ENCODE peak calls at places on chromosomes 2 and 18, in nine cellular contexts. B is fibroblast of mammary gland; Z is cardiac muscle cell; Y is GM23338; A is nephron progenitor cell; K is CD8-positive, alpha-beta T cell; J is cardiac fibroblast; T is colonic mucosa; N is progenitor cell of endocrine pancreas. I is an unnamed sample.

GRCh38 chr2:55247025-55247424 is 14.5 kb downstream of the RPS27A start:
- DNase-seq in B (no peak), Z (no peak), Y (no peak), A (no peak), K (no peak), J (no peak), T (no peak), N (no peak), I (no peak)

GRCh38 chr2:208204166-208204565 is 14.3 kb upstream of the C2orf80 start:
- DNase-seq in B (no peak), Z (no peak), Y (no peak), A (no peak), K (no peak), J (no peak), T (no peak), N (no peak), I (no peak)

GRCh38 chr2:86791574-86791973 is 861 bp upstream of the CD8A start:
- DNase-seq in B (no peak), Z (no peak), Y (peak; percentile 43), A (peak; percentile 36), K (no peak), J (no peak), T (no peak), N (no peak), I (no peak)

GRCh38 chr2:109313343-109313742 is 184.3 kb downstream of the SH3RF3 start:
- DNase-seq in B (no peak), Z (no peak), Y (no peak), A (no peak), K (no peak), J (no peak), T (no peak), N (no peak), I (no peak)

GRCh38 chr2:188383158-188383557 is 91.5 kb downstream of the GULP1 start:
- DNase-seq in B (peak; percentile 27), Z (peak; percentile 9), Y (no peak), A (no peak), K (no peak), J (no peak), T (no peak), N (no peak), I (no peak)

GRCh38 chr2:231680992-231681852 is 27.1 kb upstream of the PTMA start:
- DNase-seq in B (peak; percentile 75), Z (peak; percentile 93), Y (peak; percentile 95), A (peak; percentile 94), K (no peak), J (peak; percentile 90), T (peak; percentile 81), N (peak; percentile 83), I (peak; percentile 36)

GRCh38 chr2:183253441-183254130 is 129.3 kb downstream of the NUP35 start:
- DNase-seq in B (no peak), Z (no peak), Y (no peak), A (no peak), K (no peak), J (no peak), T (no peak), N (no peak), I (no peak)

GRCh38 chr2:98134138-98134537 is 47.2 kb downstream of the VWA3B start:
- DNase-seq in B (peak; percentile 76), Z (peak; percentile 10), Y (peak; percentile 32), A (no peak), K (no peak), J (no peak), T (no peak), N (no peak), I (no peak)

GRCh38 chr2:32805104-32806095 is 141.4 kb upstream of the LTBP1 start:
- DNase-seq in B (no peak), Z (no peak), Y (no peak), A (no peak), K (no peak), J (no peak), T (peak; percentile 35), N (no peak), I (peak; percentile 13)

GRCh38 chr2:25341031-25341727 is 546 bp downstream of the DNMT3A start:
- DNase-seq in B (no peak), Z (peak; percentile 25), Y (no peak), A (peak; percentile 50), K (no peak), J (no peak), T (no peak), N (no peak), I (no peak)

GRCh38 chr2:120684691-120685402 is 50.8 kb upstream of the GLI2 start:
- DNase-seq in B (peak; percentile 72), Z (peak; percentile 51), Y (no peak), A (no peak), K (no peak), J (peak; percentile 55), T (no peak), N (no peak), I (peak; percentile 90)

GRCh38 chr18:39463986-39464385 is 1898.4 kb upstream of the CELF4 start:
- DNase-seq in B (peak; percentile 57), Z (no peak), Y (no peak), A (no peak), K (no peak), J (peak; percentile 24), T (no peak), N (no peak), I (peak; percentile 4)

GRCh38 chr2:144451443-144451842 is 68.5 kb downstream of the ZEB2 start:
- DNase-seq in B (no peak), Z (no peak), Y (no peak), A (no peak), K (no peak), J (no peak), T (no peak), N (no peak), I (no peak)

GRCh38 chr2:144447535-144447934 is 72.4 kb downstream of the ZEB2 start:
- DNase-seq in B (no peak), Z (no peak), Y (no peak), A (no peak), K (no peak), J (no peak), T (no peak), N (no peak), I (no peak)

GRCh38 chr2:144448389-144449027 is 71.4 kb downstream of the ZEB2 start:
- DNase-seq in B (no peak), Z (no peak), Y (no peak), A (no peak), K (no peak), J (no peak), T (no peak), N (no peak), I (no peak)

GRCh38 chr2:144446136-144446535 is 73.8 kb downstream of the ZEB2 start:
- DNase-seq in B (no peak), Z (no peak), Y (no peak), A (no peak), K (no peak), J (no peak), T (no peak), N (no peak), I (no peak)

DNA sequence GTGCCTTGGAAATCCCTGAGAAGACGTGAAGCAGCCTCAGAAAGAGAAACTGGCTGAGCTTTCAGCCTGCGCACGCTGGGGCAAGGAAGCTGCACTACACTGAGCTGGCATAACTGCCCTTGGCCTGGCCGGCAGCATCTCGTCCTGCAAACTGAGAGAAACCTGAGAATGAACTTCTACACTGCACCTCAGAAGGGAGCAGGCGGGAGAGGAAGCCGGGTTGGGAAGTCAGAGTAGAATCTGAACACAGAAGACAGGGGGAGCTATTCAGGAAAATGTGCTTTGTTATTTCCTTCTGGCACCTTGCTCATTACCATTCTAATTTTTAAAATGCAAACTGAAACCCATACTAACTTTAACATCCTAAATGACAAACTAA is 70.9 kb downstream of the ZEB2 start:
- DNase-seq in B (no peak), Z (no peak), Y (peak; percentile 84), A (peak; percentile 38), K (no peak), J (no peak), T (no peak), N (no peak), I (no peak)
- TF ChIP-seq CTCF in B (peak; percentile 4), Z (peak; percentile 29), Y (peak; percentile 68), A (no peak), K (no peak), J (peak; percentile 35), T (peak; percentile 28), N (peak; percentile 43), I (peak; percentile 76)

DNA sequence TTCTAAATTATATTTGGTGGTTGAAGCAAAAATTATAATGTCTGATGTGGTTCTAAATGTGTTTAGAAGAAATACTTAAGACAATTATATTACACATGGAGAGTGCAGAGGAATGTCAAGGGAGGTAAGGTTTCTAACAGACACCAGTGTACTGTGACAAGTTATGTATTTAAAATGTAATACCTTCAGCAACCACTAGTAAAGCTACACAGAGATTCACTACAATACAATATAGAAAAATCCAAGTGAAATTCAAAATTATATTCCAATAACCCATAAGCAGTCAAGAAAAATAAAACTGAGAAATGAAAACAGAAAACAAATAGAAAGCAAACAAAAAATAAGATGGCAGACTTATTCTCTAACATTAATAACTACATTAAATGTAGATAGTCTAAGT is 249.5 kb upstream of the KLHL14 start:
- DNase-seq in B (no peak), Z (no peak), Y (peak; percentile 39), A (no peak), K (no peak), J (no peak), T (no peak), N (no peak), I (no peak)
- TF ChIP-seq CTCF in B (peak; percentile 1), Z (no peak), Y (peak; percentile 46), A (peak; percentile 24), K (no peak), J (no peak), T (no peak), N (peak; percentile 41), I (no peak)

GRCh38 chr2:238174291-238174690 is 15.5 kb downstream of the ERFE start:
- DNase-seq in B (no peak), Z (no peak), Y (no peak), A (no peak), K (no peak), J (no peak), T (no peak), N (no peak), I (no peak)

GRCh38 chr2:238174701-238175100 is 15.9 kb downstream of the ERFE start:
- DNase-seq in B (no peak), Z (no peak), Y (no peak), A (no peak), K (no peak), J (no peak), T (peak; percentile 69), N (no peak), I (no peak)

GRCh38 chr2:238171575-238172187 is 12.9 kb downstream of the ERFE start:
- DNase-seq in B (no peak), Z (no peak), Y (no peak), A (no peak), K (no peak), J (peak; percentile 13), T (no peak), N (no peak), I (no peak)

GRCh38 chr2:238172439-238172838 is 13.7 kb downstream of the ERFE start:
- DNase-seq in B (no peak), Z (no peak), Y (no peak), A (no peak), K (no peak), J (no peak), T (no peak), N (no peak), I (no peak)

GRCh38 chr2:238173692-238174091 is 14.9 kb downstream of the ERFE start:
- DNase-seq in B (no peak), Z (no peak), Y (peak; percentile 27), A (no peak), K (no peak), J (no peak), T (no peak), N (no peak), I (no peak)
- TF ChIP-seq CTCF in B (peak; percentile 22), Z (no peak), Y (peak; percentile 31), A (peak; percentile 6), K (no peak), J (peak; percentile 9), T (no peak), N (peak; percentile 38), I (peak; percentile 45)

GRCh38 chr18:644395-645004 is 13.0 kb upstream of the TYMS start:
- DNase-seq in B (no peak), Z (no peak), Y (no peak), A (no peak), K (no peak), J (no peak), T (no peak), N (no peak), I (no peak)
- TF ChIP-seq CTCF in B (peak; percentile 18), Z (no peak), Y (no peak), A (no peak), K (no peak), J (peak; percentile 11), T (no peak), N (peak; percentile 13), I (no peak)